ENCODE peak calls at places on chromosomes 6 and 20, in nine cellular contexts. One of them, this sample, is unnamed.

GRCh38 chr6:34671362-34671761 is 25.2 kb downstream of the ILRUN start:
- DNase-seq in endothelial cell: no peak
- DNase-seq in foreskin fibroblast: no peak
- DNase-seq in OCI-LY7: no peak
- DNase-seq in endodermal cell: no peak
- DNase-seq in fibroblast of villous mesenchyme: peak
- DNase-seq in AG04450: no peak
- DNase-seq in H9: no peak
- DNase-seq in colonic mucosa: no peak
- DNase-seq in this sample: no peak

GRCh38 chr6:55827818-55828522 is 47.4 kb downstream of the BMP5 start:
- DNase-seq in endothelial cell: no peak
- DNase-seq in foreskin fibroblast: peak
- DNase-seq in OCI-LY7: no peak
- DNase-seq in endodermal cell: no peak
- DNase-seq in fibroblast of villous mesenchyme: no peak
- DNase-seq in AG04450: no peak
- DNase-seq in H9: no peak
- DNase-seq in colonic mucosa: no peak
- DNase-seq in this sample: no peak

GRCh38 chr6:96542702-96543101 is 20.2 kb upstream of the FHL5 start:
- DNase-seq in endothelial cell: no peak
- DNase-seq in foreskin fibroblast: no peak
- DNase-seq in OCI-LY7: peak
- DNase-seq in endodermal cell: no peak
- DNase-seq in fibroblast of villous mesenchyme: peak
- DNase-seq in AG04450: no peak
- DNase-seq in H9: no peak
- DNase-seq in colonic mucosa: no peak
- DNase-seq in this sample: no peak

GRCh38 chr20:45174434-45175364 is at the start of gene PI3:
- DNase-seq in endothelial cell: no peak
- DNase-seq in foreskin fibroblast: no peak
- DNase-seq in OCI-LY7: no peak
- DNase-seq in endodermal cell: no peak
- DNase-seq in fibroblast of villous mesenchyme: peak
- DNase-seq in AG04450: no peak
- DNase-seq in H9: no peak
- DNase-seq in colonic mucosa: peak
- DNase-seq in this sample: no peak

GRCh38 chr20:50366270-50367103 is 143.7 kb upstream of the PTPN1 start:
- DNase-seq in endothelial cell: no peak
- DNase-seq in foreskin fibroblast: peak
- DNase-seq in OCI-LY7: no peak
- DNase-seq in endodermal cell: no peak
- DNase-seq in fibroblast of villous mesenchyme: peak
- DNase-seq in AG04450: peak
- DNase-seq in H9: no peak
- DNase-seq in colonic mucosa: peak
- DNase-seq in this sample: no peak

GRCh38 chr20:9319687-9320384 is 194.6 kb upstream of the LAMP5 start:
- DNase-seq in endothelial cell: no peak
- DNase-seq in foreskin fibroblast: no peak
- DNase-seq in OCI-LY7: no peak
- DNase-seq in endodermal cell: no peak
- DNase-seq in fibroblast of villous mesenchyme: no peak
- DNase-seq in AG04450: no peak
- DNase-seq in H9: no peak
- DNase-seq in colonic mucosa: no peak
- DNase-seq in this sample: no peak

GRCh38 chr6:62371840-62372239 is 85.8 kb upstream of the KHDRBS2 start:
- DNase-seq in endothelial cell: no peak
- DNase-seq in foreskin fibroblast: no peak
- DNase-seq in OCI-LY7: no peak
- DNase-seq in endodermal cell: no peak
- DNase-seq in fibroblast of villous mesenchyme: no peak
- DNase-seq in AG04450: no peak
- DNase-seq in H9: no peak
- DNase-seq in colonic mucosa: no peak
- DNase-seq in this sample: no peak

GRCh38 chr6:32692019-32692418 is 25.6 kb upstream of the HLA-DQB1 start:
- DNase-seq in endothelial cell: peak
- DNase-seq in foreskin fibroblast: no peak
- DNase-seq in OCI-LY7: peak
- DNase-seq in endodermal cell: peak
- DNase-seq in fibroblast of villous mesenchyme: peak
- DNase-seq in AG04450: no peak
- DNase-seq in H9: peak
- DNase-seq in colonic mucosa: peak
- DNase-seq in this sample: no peak

GRCh38 chr20:8571660-8572059 is 439.6 kb downstream of the PLCB1 start:
- DNase-seq in endothelial cell: no peak
- DNase-seq in foreskin fibroblast: no peak
- DNase-seq in OCI-LY7: no peak
- DNase-seq in endodermal cell: no peak
- DNase-seq in fibroblast of villous mesenchyme: no peak
- DNase-seq in AG04450: no peak
- DNase-seq in H9: no peak
- DNase-seq in colonic mucosa: no peak
- DNase-seq in this sample: no peak

GRCh38 chr6:107633680-107634141 is 143.8 kb downstream of the SOBP start:
- DNase-seq in endothelial cell: no peak
- DNase-seq in foreskin fibroblast: no peak
- DNase-seq in OCI-LY7: no peak
- DNase-seq in endodermal cell: no peak
- DNase-seq in fibroblast of villous mesenchyme: no peak
- DNase-seq in AG04450: no peak
- DNase-seq in H9: no peak
- DNase-seq in colonic mucosa: no peak
- DNase-seq in this sample: no peak

GRCh38 chr6:154653853-154654252 is 79.4 kb upstream of the SCAF8 start:
- DNase-seq in endothelial cell: peak
- DNase-seq in foreskin fibroblast: peak
- DNase-seq in OCI-LY7: no peak
- DNase-seq in endodermal cell: no peak
- DNase-seq in fibroblast of villous mesenchyme: peak
- DNase-seq in AG04450: no peak
- DNase-seq in H9: no peak
- DNase-seq in colonic mucosa: no peak
- DNase-seq in this sample: no peak

GRCh38 chr20:15289337-15289736 is 951.9 kb upstream of the FLRT3 start:
- DNase-seq in endothelial cell: no peak
- DNase-seq in foreskin fibroblast: no peak
- DNase-seq in OCI-LY7: no peak
- DNase-seq in endodermal cell: no peak
- DNase-seq in fibroblast of villous mesenchyme: no peak
- DNase-seq in AG04450: no peak
- DNase-seq in H9: no peak
- DNase-seq in colonic mucosa: no peak
- DNase-seq in this sample: no peak

GRCh38 chr6:159853735-159854134 is 37.1 kb upstream of the MAS1 start:
- DNase-seq in endothelial cell: no peak
- DNase-seq in foreskin fibroblast: no peak
- DNase-seq in OCI-LY7: no peak
- DNase-seq in endodermal cell: no peak
- DNase-seq in fibroblast of villous mesenchyme: no peak
- DNase-seq in AG04450: no peak
- DNase-seq in H9: no peak
- DNase-seq in colonic mucosa: no peak
- DNase-seq in this sample: no peak

GRCh38 chr6:159852877-159853276 is 37.9 kb upstream of the MAS1 start:
- DNase-seq in endothelial cell: no peak
- DNase-seq in foreskin fibroblast: no peak
- DNase-seq in OCI-LY7: peak
- DNase-seq in endodermal cell: no peak
- DNase-seq in fibroblast of villous mesenchyme: peak
- DNase-seq in AG04450: no peak
- DNase-seq in H9: no peak
- DNase-seq in colonic mucosa: no peak
- DNase-seq in this sample: no peak

GRCh38 chr6:159862103-159862502 is 28.7 kb upstream of the MAS1 start:
- DNase-seq in endothelial cell: no peak
- DNase-seq in foreskin fibroblast: no peak
- DNase-seq in OCI-LY7: no peak
- DNase-seq in endodermal cell: no peak
- DNase-seq in fibroblast of villous mesenchyme: no peak
- DNase-seq in AG04450: no peak
- DNase-seq in H9: no peak
- DNase-seq in colonic mucosa: no peak
- DNase-seq in this sample: no peak

DNA sequence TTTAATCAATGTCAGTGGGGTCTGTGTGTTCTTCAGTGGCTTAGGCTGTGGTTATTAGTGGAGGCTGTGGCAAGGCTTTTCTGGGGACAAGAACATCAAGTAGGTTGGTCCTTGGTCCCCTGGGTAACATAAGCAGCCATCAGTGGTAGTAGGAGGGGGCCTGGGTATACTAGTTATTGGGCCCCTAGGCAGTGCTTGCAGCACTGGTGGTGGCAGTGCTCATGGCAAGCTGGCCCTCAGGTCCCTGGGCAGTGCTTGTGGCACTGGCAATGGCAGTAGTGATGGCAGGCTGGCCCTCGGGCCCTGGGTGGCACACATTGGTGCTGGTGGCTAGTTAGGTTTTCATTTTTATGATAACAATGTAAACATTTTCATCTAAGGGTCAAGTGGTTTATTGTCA is 32.5 kb upstream of the MAS1 start:
- DNase-seq in endothelial cell: no peak
- DNase-seq in foreskin fibroblast: no peak
- DNase-seq in OCI-LY7: no peak
- DNase-seq in endodermal cell: no peak
- DNase-seq in fibroblast of villous mesenchyme: no peak
- DNase-seq in AG04450: no peak
- DNase-seq in H9: no peak
- DNase-seq in colonic mucosa: no peak
- DNase-seq in this sample: no peak
- TF ChIP-seq CTCF in endothelial cell: no peak
- TF ChIP-seq CTCF in foreskin fibroblast: no peak
- TF ChIP-seq CTCF in OCI-LY7: no peak
- TF ChIP-seq CTCF in endodermal cell: no peak
- TF ChIP-seq CTCF in fibroblast of villous mesenchyme: no peak
- TF ChIP-seq CTCF in AG04450: no peak
- TF ChIP-seq CTCF in H9: no peak
- TF ChIP-seq CTCF in colonic mucosa: no peak
- TF ChIP-seq CTCF in this sample: no peak

GRCh38 chr6:143301204-143301603 is 149.3 kb downstream of the ADAT2 start:
- DNase-seq in endothelial cell: no peak
- DNase-seq in foreskin fibroblast: no peak
- DNase-seq in OCI-LY7: no peak
- DNase-seq in endodermal cell: no peak
- DNase-seq in fibroblast of villous mesenchyme: no peak
- DNase-seq in AG04450: no peak
- DNase-seq in H9: no peak
- DNase-seq in colonic mucosa: no peak
- DNase-seq in this sample: no peak

GRCh38 chr6:143293526-143293925 is 157.0 kb downstream of the ADAT2 start:
- DNase-seq in endothelial cell: no peak
- DNase-seq in foreskin fibroblast: no peak
- DNase-seq in OCI-LY7: no peak
- DNase-seq in endodermal cell: no peak
- DNase-seq in fibroblast of villous mesenchyme: no peak
- DNase-seq in AG04450: no peak
- DNase-seq in H9: no peak
- DNase-seq in colonic mucosa: no peak
- DNase-seq in this sample: no peak

GRCh38 chr6:143294265-143294664 is 156.2 kb downstream of the ADAT2 start:
- DNase-seq in endothelial cell: no peak
- DNase-seq in foreskin fibroblast: no peak
- DNase-seq in OCI-LY7: no peak
- DNase-seq in endodermal cell: no peak
- DNase-seq in fibroblast of villous mesenchyme: no peak
- DNase-seq in AG04450: no peak
- DNase-seq in H9: no peak
- DNase-seq in colonic mucosa: no peak
- DNase-seq in this sample: no peak

GRCh38 chr6:143295904-143296303 is 154.6 kb downstream of the ADAT2 start:
- DNase-seq in endothelial cell: no peak
- DNase-seq in foreskin fibroblast: no peak
- DNase-seq in OCI-LY7: no peak
- DNase-seq in endodermal cell: no peak
- DNase-seq in fibroblast of villous mesenchyme: no peak
- DNase-seq in AG04450: no peak
- DNase-seq in H9: no peak
- DNase-seq in colonic mucosa: no peak
- DNase-seq in this sample: no peak

GRCh38 chr6:143299253-143300166 is 151.0 kb downstream of the ADAT2 start:
- DNase-seq in endothelial cell: no peak
- DNase-seq in foreskin fibroblast: no peak
- DNase-seq in OCI-LY7: no peak
- DNase-seq in endodermal cell: no peak
- DNase-seq in fibroblast of villous mesenchyme: no peak
- DNase-seq in AG04450: no peak
- DNase-seq in H9: no peak
- DNase-seq in colonic mucosa: no peak
- DNase-seq in this sample: no peak
- TF ChIP-seq CTCF in endothelial cell: no peak
- TF ChIP-seq CTCF in foreskin fibroblast: no peak
- TF ChIP-seq CTCF in OCI-LY7: no peak
- TF ChIP-seq CTCF in endodermal cell: peak
- TF ChIP-seq CTCF in fibroblast of villous mesenchyme: no peak
- TF ChIP-seq CTCF in AG04450: no peak
- TF ChIP-seq CTCF in H9: peak
- TF ChIP-seq CTCF in colonic mucosa: no peak
- TF ChIP-seq CTCF in this sample: no peak

GRCh38 chr6:134577998-134578397 is 260.1 kb upstream of the SGK1 start:
- DNase-seq in endothelial cell: no peak
- DNase-seq in foreskin fibroblast: peak
- DNase-seq in OCI-LY7: no peak
- DNase-seq in endodermal cell: no peak
- DNase-seq in fibroblast of villous mesenchyme: peak
- DNase-seq in AG04450: no peak
- DNase-seq in H9: no peak
- DNase-seq in colonic mucosa: no peak
- DNase-seq in this sample: no peak

DNA sequence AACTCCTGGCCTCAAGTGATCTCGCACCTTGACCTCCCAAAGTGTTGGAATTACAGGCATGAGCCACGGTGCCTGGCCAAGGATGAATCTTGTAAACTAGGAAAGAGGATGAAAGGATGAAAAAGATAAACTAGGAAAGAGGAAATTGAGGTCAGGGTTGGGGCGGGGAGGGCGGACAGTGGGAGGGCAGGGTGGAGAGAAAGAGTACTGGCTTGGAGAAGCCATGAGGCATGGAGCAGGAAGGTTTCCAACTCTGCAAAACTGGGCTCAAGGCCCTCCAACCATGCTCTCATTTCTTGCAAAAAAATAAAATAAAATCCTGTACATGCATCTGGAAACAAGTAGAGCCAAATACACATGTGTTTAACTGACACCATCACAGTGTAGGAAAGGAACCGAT is 256.6 kb upstream of the SGK1 start:
- DNase-seq in endothelial cell: no peak
- DNase-seq in foreskin fibroblast: no peak
- DNase-seq in OCI-LY7: no peak
- DNase-seq in endodermal cell: no peak
- DNase-seq in fibroblast of villous mesenchyme: no peak
- DNase-seq in AG04450: no peak
- DNase-seq in H9: no peak
- DNase-seq in colonic mucosa: no peak
- DNase-seq in this sample: no peak
- TF ChIP-seq CTCF in endothelial cell: no peak
- TF ChIP-seq CTCF in foreskin fibroblast: no peak
- TF ChIP-seq CTCF in OCI-LY7: no peak
- TF ChIP-seq CTCF in endodermal cell: no peak
- TF ChIP-seq CTCF in fibroblast of villous mesenchyme: no peak
- TF ChIP-seq CTCF in AG04450: no peak
- TF ChIP-seq CTCF in H9: no peak
- TF ChIP-seq CTCF in colonic mucosa: no peak
- TF ChIP-seq CTCF in this sample: no peak

GRCh38 chr20:10412591-10413408 is 21.2 kb downstream of the MKKS start:
- DNase-seq in endothelial cell: no peak
- DNase-seq in foreskin fibroblast: no peak
- DNase-seq in OCI-LY7: no peak
- DNase-seq in endodermal cell: no peak
- DNase-seq in fibroblast of villous mesenchyme: no peak
- DNase-seq in AG04450: no peak
- DNase-seq in H9: no peak
- DNase-seq in colonic mucosa: no peak
- DNase-seq in this sample: no peak
- TF ChIP-seq CTCF in endothelial cell: no peak
- TF ChIP-seq CTCF in foreskin fibroblast: peak
- TF ChIP-seq CTCF in OCI-LY7: peak
- TF ChIP-seq CTCF in endodermal cell: peak
- TF ChIP-seq CTCF in fibroblast of villous mesenchyme: no peak
- TF ChIP-seq CTCF in AG04450: peak
- TF ChIP-seq CTCF in H9: peak
- TF ChIP-seq CTCF in colonic mucosa: no peak
- TF ChIP-seq CTCF in this sample: no peak